ENCODE peak calls at places on chromosomes 6 and 20, in four cellular contexts. J is mesothelial cell of epicardium, N is tibial nerve, H is sigmoid colon. M is an unnamed sample.

GRCh38 chr6:1197309-1197708 is 114.6 kb upstream of the FOXQ1 start:
- DNase-seq in J (no peak), H (no peak), N (no peak), M (no peak)

GRCh38 chr6:90131614-90132423 is 164.8 kb downstream of the BACH2 start:
- DNase-seq in H (peak; percentile 67), N (peak; percentile 28), J (no peak), M (no peak)

GRCh38 chr6:55014321-55015088 is 159.8 kb upstream of the HCRTR2 start:
- DNase-seq in J (no peak), N (no peak), H (no peak), M (no peak)

GRCh38 chr6:13250703-13251102 is 77.6 kb downstream of the TBC1D7 start:
- DNase-seq in J (no peak), H (no peak), N (no peak), M (no peak)

GRCh38 chr20:4320284-4320683 is 304.9 kb upstream of the RNF24 start:
- DNase-seq in N (no peak), J (no peak), H (no peak), M (no peak)

GRCh38 chr6:129936329-129937165 is 75.4 kb upstream of the TMEM244 start:
- DNase-seq in N (peak; percentile 52), J (no peak), H (no peak), M (peak; percentile 58)

GRCh38 chr20:38032585-38033329 is 499 bp downstream of the TTI1 start:
- DNase-seq in J (no peak), H (no peak), N (no peak), M (no peak)

GRCh38 chr20:15654208-15654649 is 919.0 kb downstream of the KIF16B start:
- DNase-seq in N (peak; percentile 10), H (no peak), J (no peak), M (peak; percentile 20)

GRCh38 chr6:22320750-22321149 is 23.9 kb upstream of the PRL start:
- DNase-seq in N (no peak), J (no peak), H (no peak), M (no peak)

GRCh38 chr6:134094436-134094835 is 42.0 kb upstream of the SLC2A12 start:
- DNase-seq in N (no peak), J (no peak), H (no peak), M (no peak)

GRCh38 chr20:37796121-37796520 is 102.3 kb downstream of the CTNNBL1 start:
- DNase-seq in N (no peak), J (no peak), H (no peak), M (no peak)

GRCh38 chr6:106966671-106967522 is 7.6 kb downstream of the CD24 start:
- DNase-seq in J (no peak), H (no peak), N (no peak), M (no peak)

GRCh38 chr6:116070990-116071389 is 10.3 kb upstream of the FRK start:
- DNase-seq in J (no peak), N (no peak), H (no peak), M (no peak)

GRCh38 chr20:25270829-25271251 is 23.0 kb downstream of the PYGB start:
- DNase-seq in J (no peak), H (peak; percentile 38), N (no peak), M (no peak)

GRCh38 chr6:31402324-31403282 is 792 bp upstream of the MICA start:
- DNase-seq in J (no peak), H (peak; percentile 76), N (peak; percentile 32), M (no peak)

GRCh38 chr20:41082306-41082705 is 53.7 kb downstream of the TOP1 start:
- DNase-seq in H (no peak), N (no peak), J (no peak), M (no peak)

GRCh38 chr20:38751360-38751976 is 3.2 kb downstream of the ACTR5 start:
- DNase-seq in H (no peak), N (peak; percentile 31), J (no peak), M (no peak)

GRCh38 chr20:16575390-16576140 is 2.3 kb upstream of the KIF16B start:
- DNase-seq in N (no peak), H (no peak), J (no peak), M (no peak)

GRCh38 chr6:156068870-156069269 is 613.2 kb upstream of the NOX3 start:
- DNase-seq in H (no peak), J (no peak), N (no peak), M (no peak)

GRCh38 chr6:36793296-36793912 is 45.8 kb downstream of the CPNE5 start:
- DNase-seq in H (no peak), J (no peak), N (no peak), M (no peak)

GRCh38 chr6:82013561-82014275 is 233.8 kb downstream of the IBTK start:
- DNase-seq in N (peak; percentile 63), J (no peak), H (no peak), M (no peak)

GRCh38 chr6:111789593-111789992 is 83.7 kb downstream of the FYN start:
- DNase-seq in H (peak; percentile 75), N (peak; percentile 45), J (no peak), M (no peak)

GRCh38 chr6:11062083-11062482 is 18.0 kb upstream of the ELOVL2 start:
- DNase-seq in N (no peak), H (no peak), J (no peak), M (no peak)

GRCh38 chr6:114467931-114468330 is 125.1 kb upstream of the HS3ST5 start:
- DNase-seq in N (no peak), J (no peak), H (no peak), M (no peak)

GRCh38 chr6:160139420-160139851 is 17.8 kb downstream of the SLC22A1 start:
- DNase-seq in N (no peak), H (peak; percentile 74), J (no peak), M (no peak)

GRCh38 chr6:105545947-105546710 is 143.2 kb upstream of the PREP start:
- DNase-seq in J (no peak), H (no peak), N (no peak), M (no peak)

GRCh38 chr6:27851440-27851839 is 60.8 kb downstream of the OR2B2 start:
- DNase-seq in H (no peak), N (no peak), J (no peak), M (no peak)

GRCh38 chr20:6588296-6588695 is 179.2 kb upstream of the BMP2 start:
- DNase-seq in N (no peak), J (no peak), H (no peak), M (no peak)

GRCh38 chr20:25309395-25310267 is 61.7 kb downstream of the PYGB start:
- DNase-seq in J (no peak), N (peak; percentile 47), H (peak; percentile 84), M (no peak)

GRCh38 chr6:3831741-3832530 is 17.2 kb upstream of the FAM50B start:
- DNase-seq in H (no peak), N (no peak), J (no peak), M (no peak)

GRCh38 chr6:41801380-41801779 is 13.9 kb downstream of the TOMM6 start:
- DNase-seq in J (no peak), N (no peak), H (no peak), M (no peak)

GRCh38 chr6:61809004-61809595 is 476.9 kb downstream of the KHDRBS2 start:
- DNase-seq in J (no peak), H (no peak), N (peak; percentile 5), M (no peak)

GRCh38 chr6:140032177-140032576 is 657.7 kb upstream of the CITED2 start:
- DNase-seq in J (no peak), N (no peak), H (no peak), M (no peak)

GRCh38 chr6:146972526-146972925 is 231.7 kb upstream of the STXBP5 start:
- DNase-seq in J (no peak), H (no peak), N (no peak), M (no peak)

GRCh38 chr6:134537146-134537555 is 219.2 kb upstream of the SGK1 start:
- DNase-seq in H (no peak), J (no peak), N (no peak), M (no peak)

GRCh38 chr6:35386989-35387388 is 44.6 kb downstream of the PPARD start:
- DNase-seq in J (no peak), H (no peak), N (no peak), M (no peak)
- TF ChIP-seq CTCF in J (no peak), H (no peak), N (no peak), M (no peak)

DNA sequence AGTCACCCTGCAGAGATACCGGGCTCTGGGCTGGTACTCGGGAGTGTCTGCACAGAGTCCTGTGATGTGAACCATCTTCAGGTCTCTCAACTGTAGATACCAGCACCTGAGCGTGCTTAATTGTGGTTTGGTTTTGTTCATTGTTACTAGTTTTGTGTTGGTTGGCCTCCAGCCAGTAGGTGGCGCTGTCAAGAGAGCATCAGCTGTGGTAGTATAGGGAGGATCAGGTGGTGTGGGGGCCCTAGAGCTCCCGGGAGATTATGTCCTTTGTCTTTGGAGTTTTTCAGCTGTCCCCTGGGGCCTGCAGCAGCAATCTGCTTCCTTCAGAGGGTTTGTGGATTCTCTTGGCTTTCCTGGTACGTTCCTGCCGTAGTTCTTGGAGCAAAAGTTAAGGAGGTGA is 67.9 kb downstream of the CDYL start:
- DNase-seq in J (no peak), N (no peak), H (no peak), M (no peak)
- TF ChIP-seq CTCF in J (no peak), N (no peak), H (no peak), M (peak; percentile 47)

GRCh38 chr20:10711903-10712373 is 38.1 kb upstream of the JAG1 start:
- DNase-seq in J (no peak), H (no peak), N (no peak), M (no peak)
- TF ChIP-seq CTCF in J (no peak), H (no peak), N (no peak), M (no peak)

GRCh38 chr6:113092795-113093194 is 745.7 kb downstream of the RFPL4B start:
- DNase-seq in N (no peak), J (no peak), H (no peak), M (no peak)

GRCh38 chr6:113083947-113084346 is 736.8 kb downstream of the RFPL4B start:
- DNase-seq in J (no peak), N (no peak), H (no peak), M (no peak)

GRCh38 chr6:113094781-113095180 is 747.7 kb downstream of the RFPL4B start:
- DNase-seq in H (no peak), J (no peak), N (no peak), M (no peak)

GRCh38 chr6:113089056-113089455 is 741.9 kb downstream of the RFPL4B start:
- DNase-seq in H (no peak), J (no peak), N (no peak), M (no peak)
- TF ChIP-seq CTCF in H (no peak), J (no peak), N (no peak), M (no peak)

GRCh38 chr6:5598123-5598522 is 336.8 kb downstream of the FARS2 start:
- DNase-seq in N (no peak), H (no peak), J (no peak), M (no peak)
- TF ChIP-seq CTCF in N (no peak), H (no peak), J (no peak), M (no peak)

GRCh38 chr20:62688855-62689460 is 19.7 kb upstream of the NTSR1 start:
- DNase-seq in J (no peak), N (no peak), H (no peak), M (no peak)
- TF ChIP-seq CTCF in J (no peak), N (no peak), H (peak; percentile 8), M (peak; percentile 33)

DNA sequence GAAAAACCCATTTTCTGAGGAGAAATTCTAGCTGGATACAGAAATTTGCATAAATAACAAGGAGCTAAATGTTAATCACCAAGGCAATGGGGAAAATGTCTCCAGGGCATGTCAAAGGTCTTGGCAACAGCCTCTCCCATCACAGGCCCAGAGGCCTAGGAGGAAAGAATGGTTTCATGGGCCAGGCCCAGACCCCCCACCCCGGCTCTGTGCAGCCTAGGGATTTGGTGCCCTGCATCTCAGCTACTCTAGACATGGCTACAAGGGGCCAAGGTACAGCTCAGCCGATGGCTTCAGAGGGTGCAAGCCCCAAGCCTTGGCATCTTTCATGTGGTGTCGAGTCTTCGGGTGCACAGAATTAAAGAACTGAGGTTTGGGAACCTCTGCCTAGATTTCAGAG is 321.2 kb upstream of the ID4 start:
- DNase-seq in H (no peak), J (no peak), N (no peak), M (no peak)
- TF ChIP-seq CTCF in H (no peak), J (no peak), N (no peak), M (no peak)